ENCODE peak calls at places on chromosomes 11 and 22, in five cellular contexts. One of them, this sample, is unnamed. For H3K36me3, the result is how much of the 10 kb centered on the place peaks cover.

GRCh38 chr22:28424427-28425080 is 255.1 kb downstream of the TTC28 start:
- DNase-seq in brain microvascular endothelial cell: no peak
- DNase-seq in tibial nerve: no peak
- DNase-seq in left ventricle myocardium inferior: no peak
- DNase-seq in suprapubic skin: no peak
- DNase-seq in this sample: no peak

GRCh38 chr11:130211144-130211543 is 51.6 kb downstream of the ST14 start:
- DNase-seq in brain microvascular endothelial cell: no peak
- DNase-seq in tibial nerve: no peak
- DNase-seq in left ventricle myocardium inferior: no peak
- DNase-seq in suprapubic skin: peak
- DNase-seq in this sample: no peak

GRCh38 chr11:76175731-76176303 is 30.5 kb downstream of the WNT11 start:
- DNase-seq in brain microvascular endothelial cell: no peak
- DNase-seq in tibial nerve: no peak
- DNase-seq in left ventricle myocardium inferior: no peak
- DNase-seq in suprapubic skin: no peak
- DNase-seq in this sample: no peak

GRCh38 chr11:331332-332060 is 10.8 kb upstream of the IFITM3 start:
- DNase-seq in brain microvascular endothelial cell: no peak
- DNase-seq in tibial nerve: no peak
- DNase-seq in left ventricle myocardium inferior: no peak
- DNase-seq in suprapubic skin: no peak
- DNase-seq in this sample: no peak

GRCh38 chr11:133816146-133816545 is 29.2 kb downstream of the SPATA19 start:
- DNase-seq in brain microvascular endothelial cell: no peak
- DNase-seq in tibial nerve: no peak
- DNase-seq in left ventricle myocardium inferior: no peak
- DNase-seq in suprapubic skin: no peak
- DNase-seq in this sample: no peak

GRCh38 chr11:11895672-11896071 is 53.9 kb downstream of the USP47 start:
- DNase-seq in brain microvascular endothelial cell: no peak
- DNase-seq in tibial nerve: no peak
- DNase-seq in left ventricle myocardium inferior: no peak
- DNase-seq in suprapubic skin: no peak
- DNase-seq in this sample: no peak

GRCh38 chr22:36155702-36156101 is 4.9 kb downstream of the APOL3 start:
- DNase-seq in brain microvascular endothelial cell: no peak
- DNase-seq in tibial nerve: peak
- DNase-seq in left ventricle myocardium inferior: peak
- DNase-seq in suprapubic skin: no peak
- DNase-seq in this sample: no peak

GRCh38 chr11:23233075-23233474 is 372.8 kb upstream of the CCDC179 start:
- DNase-seq in brain microvascular endothelial cell: no peak
- DNase-seq in tibial nerve: no peak
- DNase-seq in left ventricle myocardium inferior: no peak
- DNase-seq in suprapubic skin: no peak
- DNase-seq in this sample: no peak

GRCh38 chr11:119550330-119550729 is 127.4 kb upstream of the THY1 start:
- DNase-seq in brain microvascular endothelial cell: no peak
- DNase-seq in tibial nerve: no peak
- DNase-seq in left ventricle myocardium inferior: no peak
- DNase-seq in suprapubic skin: no peak
- DNase-seq in this sample: no peak

GRCh38 chr11:85472953-85473352 is 154.2 kb downstream of the DLG2 start:
- DNase-seq in brain microvascular endothelial cell: no peak
- DNase-seq in tibial nerve: no peak
- DNase-seq in left ventricle myocardium inferior: no peak
- DNase-seq in suprapubic skin: no peak
- DNase-seq in this sample: no peak

GRCh38 chr11:19956228-19956627 is 204.0 kb downstream of the DBX1 start:
- DNase-seq in brain microvascular endothelial cell: no peak
- DNase-seq in tibial nerve: no peak
- DNase-seq in left ventricle myocardium inferior: no peak
- DNase-seq in suprapubic skin: no peak
- DNase-seq in this sample: no peak

GRCh38 chr22:42214625-42215415 is 55.6 kb downstream of the TCF20 start:
- DNase-seq in brain microvascular endothelial cell: peak
- DNase-seq in tibial nerve: no peak
- DNase-seq in left ventricle myocardium inferior: peak
- DNase-seq in suprapubic skin: no peak
- DNase-seq in this sample: no peak

GRCh38 chr11:102664001-102664752 is 39.0 kb upstream of the MMP20 start:
- DNase-seq in brain microvascular endothelial cell: no peak
- DNase-seq in tibial nerve: no peak
- DNase-seq in left ventricle myocardium inferior: no peak
- DNase-seq in suprapubic skin: no peak
- DNase-seq in this sample: no peak

GRCh38 chr11:79087238-79087956 is 353.4 kb downstream of the TENM4 start:
- DNase-seq in brain microvascular endothelial cell: peak
- DNase-seq in tibial nerve: no peak
- DNase-seq in left ventricle myocardium inferior: no peak
- DNase-seq in suprapubic skin: no peak
- DNase-seq in this sample: peak

GRCh38 chr11:90113541-90113940 is 20.9 kb upstream of the NAALAD2 start:
- DNase-seq in brain microvascular endothelial cell: no peak
- DNase-seq in tibial nerve: no peak
- DNase-seq in left ventricle myocardium inferior: no peak
- DNase-seq in suprapubic skin: no peak
- DNase-seq in this sample: no peak

GRCh38 chr11:35083181-35084061 is 55.5 kb upstream of the CD44 start:
- DNase-seq in brain microvascular endothelial cell: peak
- DNase-seq in tibial nerve: peak
- DNase-seq in left ventricle myocardium inferior: peak
- DNase-seq in suprapubic skin: no peak
- DNase-seq in this sample: no peak

GRCh38 chr11:120020486-120020885 is 117.4 kb downstream of the TRIM29 start:
- DNase-seq in brain microvascular endothelial cell: no peak
- DNase-seq in tibial nerve: no peak
- DNase-seq in left ventricle myocardium inferior: no peak
- DNase-seq in suprapubic skin: no peak
- DNase-seq in this sample: no peak

GRCh38 chr11:65555693-65556231 is 2.4 kb downstream of the LTBP3 start:
- DNase-seq in brain microvascular endothelial cell: peak
- DNase-seq in tibial nerve: no peak
- DNase-seq in left ventricle myocardium inferior: peak
- DNase-seq in suprapubic skin: no peak
- DNase-seq in this sample: no peak

GRCh38 chr11:68481579-68482240 is 21.2 kb downstream of the PPP6R3 start:
- DNase-seq in brain microvascular endothelial cell: no peak
- DNase-seq in tibial nerve: no peak
- DNase-seq in left ventricle myocardium inferior: no peak
- DNase-seq in suprapubic skin: no peak
- DNase-seq in this sample: no peak

GRCh38 chr11:1228921-1229451 is 6.1 kb downstream of the MUC5B start:
- DNase-seq in brain microvascular endothelial cell: no peak
- DNase-seq in tibial nerve: no peak
- DNase-seq in left ventricle myocardium inferior: no peak
- DNase-seq in suprapubic skin: peak
- DNase-seq in this sample: no peak

GRCh38 chr11:877565-877964 is 33.0 kb downstream of the CHID1 start:
- DNase-seq in brain microvascular endothelial cell: no peak
- DNase-seq in tibial nerve: no peak
- DNase-seq in left ventricle myocardium inferior: no peak
- DNase-seq in suprapubic skin: no peak
- DNase-seq in this sample: no peak

DNA sequence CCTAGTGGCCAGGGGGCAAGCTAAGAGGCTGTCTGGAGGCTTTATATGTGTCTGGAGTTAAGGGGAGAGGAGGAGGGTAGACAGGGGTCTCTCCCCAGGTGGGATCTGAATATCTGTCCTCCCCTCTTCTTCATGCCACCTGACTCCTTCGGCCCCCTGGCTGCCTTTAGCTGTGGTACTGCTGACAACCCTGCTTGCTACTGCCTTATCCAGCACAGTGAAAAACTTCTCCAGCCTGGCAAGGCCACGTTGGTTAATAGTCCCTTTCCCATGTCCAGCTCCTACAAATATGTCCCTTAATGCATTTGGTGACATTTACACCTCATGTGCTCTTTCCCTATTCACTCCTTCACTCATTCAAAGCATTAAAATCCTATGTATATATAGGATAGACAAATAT is 42.4 kb upstream of the NNMT start:
- DNase-seq in brain microvascular endothelial cell: no peak
- DNase-seq in tibial nerve: no peak
- DNase-seq in left ventricle myocardium inferior: no peak
- DNase-seq in suprapubic skin: no peak
- DNase-seq in this sample: no peak
- H3K36me3 ChIP-seq in brain microvascular endothelial cell: under half
- H3K36me3 ChIP-seq in tibial nerve: half or more
- H3K36me3 ChIP-seq in left ventricle myocardium inferior: half or more
- H3K36me3 ChIP-seq in suprapubic skin: half or more
- H3K36me3 ChIP-seq in this sample: under half

GRCh38 chr22:22858559-22858937 is 29.1 kb upstream of the IGLL5 start:
- DNase-seq in brain microvascular endothelial cell: no peak
- DNase-seq in tibial nerve: no peak
- DNase-seq in left ventricle myocardium inferior: no peak
- DNase-seq in suprapubic skin: no peak
- DNase-seq in this sample: no peak
- TF ChIP-seq CTCF in brain microvascular endothelial cell: no peak
- TF ChIP-seq CTCF in tibial nerve: no peak
- TF ChIP-seq CTCF in left ventricle myocardium inferior: no peak
- TF ChIP-seq CTCF in suprapubic skin: no peak
- TF ChIP-seq CTCF in this sample: no peak

GRCh38 chr22:49449811-49450386 is 377.8 kb downstream of the BRD1 start:
- DNase-seq in brain microvascular endothelial cell: no peak
- DNase-seq in tibial nerve: no peak
- DNase-seq in left ventricle myocardium inferior: no peak
- DNase-seq in suprapubic skin: peak
- DNase-seq in this sample: no peak
- H3K4me3 ChIP-seq in brain microvascular endothelial cell: no peak
- H3K4me3 ChIP-seq in tibial nerve: no peak
- H3K4me3 ChIP-seq in left ventricle myocardium inferior: no peak
- H3K4me3 ChIP-seq in suprapubic skin: no peak
- H3K4me3 ChIP-seq in this sample: no peak

DNA sequence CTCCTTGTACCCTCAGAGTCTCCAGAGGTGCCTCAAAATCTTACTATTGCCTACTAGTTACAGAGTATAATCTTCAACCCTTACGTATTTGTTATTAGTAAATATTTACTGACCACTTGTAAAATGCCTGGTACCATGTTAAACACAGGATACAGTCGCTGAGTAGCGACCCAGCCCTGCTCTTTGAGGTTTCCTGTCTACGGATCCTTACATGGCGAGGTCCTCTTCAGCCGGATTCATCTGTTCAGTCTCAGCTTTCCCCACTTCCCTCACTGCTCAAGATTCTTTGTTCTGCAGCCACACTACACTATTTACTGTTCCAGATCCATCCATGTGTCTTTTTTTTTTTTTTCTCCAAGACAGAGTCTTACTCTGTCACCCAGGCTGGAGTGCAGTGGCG is 13.2 kb upstream of the TTC36 start:
- DNase-seq in brain microvascular endothelial cell: no peak
- DNase-seq in tibial nerve: no peak
- DNase-seq in left ventricle myocardium inferior: no peak
- DNase-seq in suprapubic skin: no peak
- DNase-seq in this sample: no peak
- H3K36me3 ChIP-seq in brain microvascular endothelial cell: half or more
- H3K36me3 ChIP-seq in tibial nerve: half or more
- H3K36me3 ChIP-seq in left ventricle myocardium inferior: half or more
- H3K36me3 ChIP-seq in suprapubic skin: half or more
- H3K36me3 ChIP-seq in this sample: under half

DNA sequence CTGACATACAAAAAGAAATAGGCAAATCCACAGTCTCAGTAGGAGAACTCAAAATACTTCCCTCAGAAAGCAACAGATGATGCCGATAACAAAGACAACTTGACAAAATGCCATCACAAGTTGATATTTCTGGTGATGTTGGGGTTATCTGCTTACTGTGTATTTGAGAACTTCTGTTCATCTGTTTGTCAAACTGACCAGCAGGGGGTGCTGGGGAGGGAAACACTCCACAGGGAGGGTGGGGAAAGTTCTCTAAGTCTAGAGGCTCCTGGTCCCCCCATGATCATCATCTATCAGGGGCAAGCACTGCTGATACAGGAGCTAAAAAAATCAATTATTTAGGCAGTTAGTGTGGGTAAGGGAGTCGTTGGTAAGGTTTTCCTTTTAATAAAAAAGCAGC is 19.2 kb downstream of the GLYATL1 start:
- DNase-seq in brain microvascular endothelial cell: no peak
- DNase-seq in tibial nerve: no peak
- DNase-seq in left ventricle myocardium inferior: no peak
- DNase-seq in suprapubic skin: no peak
- DNase-seq in this sample: no peak
- TF ChIP-seq CTCF in brain microvascular endothelial cell: peak
- TF ChIP-seq CTCF in tibial nerve: peak
- TF ChIP-seq CTCF in left ventricle myocardium inferior: peak
- TF ChIP-seq CTCF in suprapubic skin: peak
- TF ChIP-seq CTCF in this sample: peak

DNA sequence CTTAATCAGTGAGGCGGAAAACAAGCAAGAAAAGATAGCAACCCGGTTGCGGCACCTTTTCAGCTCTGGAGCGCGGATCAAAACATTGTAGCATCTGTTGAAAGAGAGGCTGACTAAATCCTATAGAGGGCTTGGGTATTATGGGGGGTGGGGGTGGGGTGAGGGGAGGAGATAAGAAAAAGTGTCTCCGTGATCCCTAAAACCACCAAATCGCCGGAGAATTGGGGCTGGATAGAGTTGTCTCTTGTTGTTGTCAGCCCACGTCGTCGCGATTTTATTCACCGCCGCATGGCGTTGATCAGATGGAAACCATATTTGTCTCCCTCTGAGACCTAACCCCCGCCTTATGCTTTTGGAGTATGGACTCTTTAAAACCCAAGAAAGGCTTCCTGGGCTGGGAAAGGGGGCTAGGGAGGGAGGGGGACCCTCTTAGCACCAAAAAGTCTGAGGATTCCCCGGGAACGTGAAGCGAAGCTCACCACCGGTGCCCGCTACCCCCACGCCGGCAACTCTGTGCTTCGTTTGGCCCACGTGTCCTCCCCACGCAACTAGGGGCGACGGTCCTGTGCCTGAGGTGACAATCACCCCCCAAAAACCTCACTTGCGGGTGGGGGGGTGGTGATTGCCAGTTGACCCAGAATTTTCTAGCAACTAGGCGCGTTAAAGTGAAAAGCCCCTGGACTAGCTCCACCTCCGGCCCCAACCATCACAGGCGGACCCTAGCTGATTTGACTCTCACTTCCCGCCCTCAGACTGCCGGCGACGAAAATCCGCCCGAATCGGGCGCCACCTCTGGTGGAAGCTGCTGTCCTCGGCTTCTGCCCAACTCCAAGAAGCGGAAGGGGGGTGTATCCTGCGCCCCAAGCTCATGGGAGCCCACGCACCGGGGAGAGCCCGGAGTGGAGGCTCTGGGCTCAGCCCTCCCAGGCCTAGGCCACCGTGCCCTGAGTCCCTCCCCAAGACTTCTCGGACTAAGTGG is 12.8 kb downstream of the PAX6 start:
- DNase-seq in brain microvascular endothelial cell: no peak
- DNase-seq in tibial nerve: no peak
- DNase-seq in left ventricle myocardium inferior: no peak
- DNase-seq in suprapubic skin: no peak
- DNase-seq in this sample: no peak
- H3K4me3 ChIP-seq in brain microvascular endothelial cell: no peak
- H3K4me3 ChIP-seq in tibial nerve: no peak
- H3K4me3 ChIP-seq in left ventricle myocardium inferior: peak
- H3K4me3 ChIP-seq in suprapubic skin: peak
- H3K4me3 ChIP-seq in this sample: no peak